ENCODE peak calls at places on chromosomes 3 and 15, in ten cellular contexts. C, N, L, Y, K, Q, F, I, T and D are unnamed samples.

GRCh38 chr15:80186597-80186996 is 33.8 kb downstream of the FAH start:
- DNase-seq in C (no peak), N (no peak), L (no peak), Y (no peak), K (no peak), Q (no peak), F (no peak), I (no peak), T (no peak), D (no peak)

GRCh38 chr15:38996111-38996541 is 431.5 kb upstream of the RASGRP1 start:
- DNase-seq in C (no peak), N (no peak), L (peak; percentile 90), Y (no peak), K (no peak), Q (no peak), F (no peak), I (peak; percentile 9), T (no peak), D (no peak)

GRCh38 chr3:109275702-109276293 is 40.5 kb downstream of the DPPA2 start:
- DNase-seq in C (no peak), N (peak; percentile 64), L (peak; percentile 37), Y (peak; percentile 14), K (no peak), Q (no peak), F (peak; percentile 42), I (peak; percentile 14), T (peak; percentile 28), D (no peak)

GRCh38 chr3:78728406-78729145 is 1039.2 kb downstream of the ROBO1 start:
- DNase-seq in C (no peak), N (peak; percentile 21), L (peak; percentile 56), Y (peak; percentile 29), K (peak; percentile 82), Q (peak; percentile 65), F (no peak), I (no peak), T (peak; percentile 67), D (no peak)

GRCh38 chr3:7929319-7929889 is 572.2 kb upstream of the LMCD1 start:
- DNase-seq in C (no peak), N (no peak), L (no peak), Y (no peak), K (no peak), Q (no peak), F (no peak), I (no peak), T (no peak), D (no peak)

GRCh38 chr15:67048281-67049279 is 16.8 kb upstream of the SMAD3 start:
- DNase-seq in C (no peak), N (peak; percentile 98), L (peak; percentile 96), Y (peak; percentile 86), K (peak; percentile 52), Q (no peak), F (peak; percentile 97), I (no peak), T (peak; percentile 92), D (no peak)

GRCh38 chr15:36609793-36610192 is 30.4 kb downstream of the CDIN1 start:
- DNase-seq in C (no peak), N (no peak), L (no peak), Y (no peak), K (no peak), Q (no peak), F (no peak), I (no peak), T (no peak), D (no peak)

GRCh38 chr15:57727031-57727430 is 20.5 kb downstream of the POLR2M start:
- DNase-seq in C (no peak), N (no peak), L (peak; percentile 16), Y (no peak), K (no peak), Q (no peak), F (no peak), I (no peak), T (no peak), D (no peak)

GRCh38 chr3:197926418-197926817 is 23.6 kb upstream of the RPL35A start:
- DNase-seq in C (no peak), N (peak; percentile 20), L (no peak), Y (no peak), K (no peak), Q (no peak), F (no peak), I (no peak), T (no peak), D (no peak)

GRCh38 chr3:133040696-133041523 is 2.7 kb downstream of the TMEM108 start:
- DNase-seq in C (no peak), N (peak; percentile 51), L (peak; percentile 71), Y (peak; percentile 61), K (peak; percentile 75), Q (peak; percentile 73), F (peak; percentile 58), I (peak; percentile 78), T (peak; percentile 75), D (no peak)

GRCh38 chr15:63332367-63333078 is 49.1 kb downstream of the CA12 start:
- DNase-seq in C (no peak), N (peak; percentile 76), L (peak; percentile 96), Y (no peak), K (no peak), Q (no peak), F (no peak), I (peak; percentile 39), T (no peak), D (no peak)

GRCh38 chr3:148075829-148076716 is 621.6 kb upstream of the AGTR1 start:
- DNase-seq in C (no peak), N (peak; percentile 62), L (peak; percentile 59), Y (no peak), K (no peak), Q (no peak), F (peak; percentile 16), I (peak; percentile 5), T (no peak), D (no peak)

GRCh38 chr3:17194116-17194515 is 309.4 kb downstream of the PLCL2 start:
- DNase-seq in C (no peak), N (no peak), L (no peak), Y (no peak), K (no peak), Q (no peak), F (no peak), I (no peak), T (no peak), D (no peak)

GRCh38 chr3:150370129-150370602 is 37.9 kb upstream of the TSC22D2 start:
- DNase-seq in C (no peak), N (peak; percentile 95), L (peak; percentile 97), Y (peak; percentile 39), K (peak; percentile 83), Q (peak; percentile 69), F (peak; percentile 24), I (peak; percentile 38), T (no peak), D (no peak)

GRCh38 chr3:157135671-157136396 is 24.1 kb downstream of the CCNL1 start:
- DNase-seq in C (no peak), N (peak; percentile 51), L (peak; percentile 72), Y (no peak), K (no peak), Q (no peak), F (peak; percentile 64), I (no peak), T (no peak), D (no peak)

DNA sequence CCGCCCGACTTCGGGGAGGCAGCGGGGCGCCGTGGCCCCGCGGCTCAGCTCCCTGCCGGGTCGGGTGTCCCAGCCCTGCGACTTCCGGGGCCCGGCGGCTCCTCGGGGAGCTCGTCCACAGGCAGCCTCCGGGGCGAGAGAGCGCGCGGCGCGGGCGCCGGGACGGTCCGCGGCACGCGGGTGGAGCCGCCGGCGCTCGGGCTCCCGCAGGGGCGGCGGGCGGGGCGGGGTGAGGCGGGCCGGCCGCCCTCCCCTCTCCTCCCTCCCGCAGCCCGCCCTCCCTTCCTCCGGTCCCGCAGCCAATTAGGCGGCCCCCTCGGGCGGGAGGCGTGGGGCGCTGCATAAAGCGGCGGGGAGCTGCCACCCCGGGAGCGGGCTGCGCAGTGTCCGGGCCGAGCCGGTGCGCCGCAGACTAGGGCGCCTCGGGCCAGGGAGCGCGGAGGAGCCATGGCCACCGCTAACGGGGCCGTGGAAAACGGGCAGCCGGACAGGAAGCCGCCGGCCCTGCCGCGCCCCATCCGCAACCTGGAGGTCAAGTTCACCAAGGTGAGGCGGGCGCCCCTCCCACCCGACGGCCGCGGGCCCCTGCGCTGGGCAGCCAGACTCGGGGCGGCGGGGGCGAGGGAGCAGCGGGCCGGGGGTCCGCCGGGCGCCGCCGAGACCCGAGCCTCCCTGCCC is at the start of gene ALDH1A3:
- DNase-seq in C (peak; percentile 90), N (peak; percentile 65), L (peak; percentile 16), Y (peak; percentile 40), K (peak; percentile 88), Q (peak; percentile 40), F (no peak), I (peak; percentile 71), T (no peak), D (peak; percentile 53)
- TF ChIP-seq POLR2A in C (no peak), N (peak; percentile 84), L (no peak), Y (peak; percentile 30), K (no peak), Q (no peak), F (no peak), I (peak; percentile 41), T (no peak), D (no peak)

DNA sequence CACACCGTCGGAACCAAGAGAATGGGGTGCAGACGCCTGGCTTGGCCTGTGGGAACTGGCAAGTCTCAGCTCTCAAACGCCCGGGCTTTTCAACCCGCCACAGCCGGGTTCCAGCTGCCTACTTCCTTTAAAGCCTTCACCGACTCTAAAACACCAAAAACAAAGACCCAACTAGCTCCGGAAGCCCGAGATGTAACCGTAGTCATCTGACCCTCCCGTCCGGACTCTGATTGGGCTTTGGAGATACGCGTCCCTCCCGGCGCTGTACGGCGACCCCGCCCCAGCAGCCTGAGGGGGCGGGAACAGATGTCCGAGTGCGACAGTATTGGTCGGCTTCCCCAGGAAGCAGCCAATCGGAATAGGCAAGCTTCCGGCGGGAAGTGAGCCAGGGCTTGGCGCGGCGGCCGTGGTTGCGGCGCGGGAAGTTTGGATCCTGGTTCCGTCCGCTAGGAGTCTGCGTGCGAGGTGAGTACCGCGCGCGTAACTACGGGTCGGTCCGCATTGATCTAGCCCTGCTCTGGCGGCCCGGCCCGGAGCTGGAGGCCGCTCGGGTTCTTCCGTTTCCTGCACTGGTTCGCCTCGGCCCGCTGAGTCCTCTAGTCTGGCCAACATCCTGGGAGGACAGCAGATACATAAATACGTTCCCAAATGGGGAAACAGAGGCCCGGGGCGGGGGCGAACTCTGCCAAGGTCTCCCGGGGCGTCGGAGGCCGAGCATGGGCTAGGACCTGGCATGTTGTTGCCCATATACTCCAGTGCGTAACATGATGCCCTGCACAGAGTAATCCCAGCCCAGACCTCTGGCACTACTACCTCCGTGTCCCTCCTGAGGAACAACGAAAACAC is at the start of gene BLM:
- DNase-seq in C (peak; percentile 98), N (peak; percentile 98), L (peak; percentile 97), Y (peak; percentile 96), K (peak; percentile 98), Q (peak; percentile 95), F (peak; percentile 95), I (peak; percentile 83), T (peak; percentile 97), D (peak; percentile 94)
- TF ChIP-seq POLR2A in C (peak; percentile 53), N (peak; percentile 64), L (peak; percentile 84), Y (peak; percentile 80), K (peak; percentile 15), Q (no peak), F (peak; percentile 67), I (peak; percentile 64), T (no peak), D (peak; percentile 93)

GRCh38 chr3:126523745-126524428 is at the start of gene CHST13:
- DNase-seq in C (peak; percentile 92), N (peak; percentile 51), L (peak; percentile 16), Y (peak; percentile 86), K (peak; percentile 67), Q (no peak), F (peak; percentile 87), I (no peak), T (peak; percentile 46), D (no peak)
- TF ChIP-seq POLR2A in C (no peak), N (no peak), L (no peak), Y (peak; percentile 35), K (no peak), Q (no peak), F (no peak), I (no peak), T (no peak), D (no peak)

GRCh38 chr15:33380406-33380805 is 69.6 kb downstream of the RYR3 start:
- DNase-seq in C (no peak), N (no peak), L (no peak), Y (no peak), K (no peak), Q (no peak), F (no peak), I (no peak), T (no peak), D (no peak)
- TF ChIP-seq POLR2A in C (no peak), N (no peak), L (no peak), Y (no peak), K (no peak), Q (no peak), F (no peak), I (no peak), T (no peak), D (no peak)